ENCODE peak calls at places on chromosome 4, in seven cellular contexts. F is putamen; P is ELF-1; H is adipocyte; Z is tibial nerve; T is nephron progenitor cell; M is activated CD4-positive, CD25-positive, alpha-beta regulatory T cell treated with anti-CD3 and anti-CD28 coated beads, Interleukin-2, amount 50 U/mL, for 72 hours. Q is an unnamed sample.

GRCh38 chr4:40865696-40866095 is 115.9 kb downstream of the NSUN7 start:
- DNase-seq in H (peak), F (no peak), M (no peak), T (no peak), P (no peak), Z (no peak), Q (no peak)

GRCh38 chr4:108762559-108763225 is at the start of gene ETNPPL:
- DNase-seq in Z (no peak), F (peak), T (peak), M (no peak), H (peak), P (peak), Q (no peak)

GRCh38 chr4:4524364-4524763 is 17.5 kb downstream of the STX18 start:
- DNase-seq in T (peak), P (peak), Z (no peak), M (no peak), F (no peak), H (no peak), Q (no peak)

GRCh38 chr4:170047774-170048354 is 21.7 kb upstream of the MFAP3L start:
- DNase-seq in Z (peak), H (peak), M (peak), F (peak), T (peak), P (no peak), Q (peak)

GRCh38 chr4:19776021-19776459 is 475.7 kb upstream of the SLIT2 start:
- DNase-seq in Z (no peak), T (no peak), F (no peak), H (peak), P (no peak), M (no peak), Q (no peak)

GRCh38 chr4:165971941-165972340 is 98.9 kb downstream of the TLL1 start:
- DNase-seq in H (no peak), M (no peak), P (no peak), F (no peak), T (no peak), Z (no peak), Q (no peak)

GRCh38 chr4:38823766-38824165 is 19.2 kb upstream of the TLR1 start:
- DNase-seq in F (no peak), M (no peak), Z (no peak), H (no peak), T (no peak), P (no peak), Q (no peak)

GRCh38 chr4:8393593-8394038 is 46.9 kb downstream of the ACOX3 start:
- DNase-seq in H (peak), T (no peak), Z (peak), F (peak), P (peak), M (no peak), Q (peak)

GRCh38 chr4:153518637-153519384 is 52.7 kb downstream of the TMEM131L start:
- DNase-seq in Z (no peak), F (no peak), M (no peak), T (no peak), H (peak), P (no peak), Q (no peak)

GRCh38 chr4:143390764-143391163 is 54.1 kb downstream of the GAB1 start:
- DNase-seq in H (no peak), M (no peak), P (no peak), Z (no peak), F (no peak), T (no peak), Q (no peak)

GRCh38 chr4:153564630-153565525 is 98.7 kb downstream of the TMEM131L start:
- DNase-seq in M (no peak), H (peak), F (peak), Z (no peak), P (no peak), T (no peak), Q (peak)

GRCh38 chr4:70855464-70855863 is 15.8 kb upstream of the GRSF1 start:
- DNase-seq in F (no peak), T (no peak), Z (no peak), P (no peak), H (no peak), M (no peak), Q (no peak)

GRCh38 chr4:185127021-185127925 is 15.8 kb upstream of the SLC25A4 start:
- DNase-seq in M (no peak), H (peak), P (peak), Z (no peak), F (no peak), T (peak), Q (peak)

Q was measured in ovary.